ENCODE peak calls at places on chromosomes 3 and 15, in eight cellular contexts. E is NB4, G is body of pancreas, N is GM20000, I is osteocyte, H is psoas muscle, J is A549, U is colonic mucosa. X is an unnamed sample.

GRCh38 chr3:151726016-151726415 is 7.7 kb upstream of the AADACL2 start:
- DNase-seq in E (no peak), G (no peak), N (no peak), I (no peak), H (no peak), J (peak; percentile 12), U (no peak), X (no peak)

GRCh38 chr3:31562525-31562924 is 29.8 kb downstream of the STT3B start:
- DNase-seq in E (peak; percentile 43), G (no peak), N (no peak), I (no peak), H (no peak), J (no peak), U (peak; percentile 24), X (peak; percentile 53)

GRCh38 chr15:88894819-88895767 is at the start of gene HAPLN3:
- DNase-seq in E (peak; percentile 42), G (peak; percentile 30), N (peak; percentile 78), I (no peak), H (peak; percentile 51), J (peak; percentile 60), U (peak; percentile 35), X (peak; percentile 86)

GRCh38 chr3:116337229-116337628 is 108.1 kb downstream of the LSAMP start:
- DNase-seq in E (no peak), G (no peak), N (no peak), I (no peak), H (no peak), J (no peak), U (no peak), X (no peak)

GRCh38 chr3:34668915-34669314 is 870.5 kb downstream of the PDCD6IP start:
- DNase-seq in E (no peak), G (no peak), N (no peak), I (no peak), H (no peak), J (no peak), U (no peak), X (no peak)

GRCh38 chr3:42052132-42052866 is 38.9 kb upstream of the TRAK1 start:
- DNase-seq in E (no peak), G (no peak), N (peak; percentile 24), I (no peak), H (no peak), J (no peak), U (no peak), X (no peak)

GRCh38 chr3:76438971-76439370 is 600.9 kb upstream of the ROBO2 start:
- DNase-seq in E (no peak), G (no peak), N (no peak), I (no peak), H (no peak), J (no peak), U (no peak), X (no peak)

GRCh38 chr3:193080821-193081220 is 160.2 kb upstream of the PLAAT1 start:
- DNase-seq in E (no peak), G (no peak), N (no peak), I (no peak), H (no peak), J (no peak), U (no peak), X (no peak)

GRCh38 chr3:134029734-134030381 is at the start of gene SLCO2A1:
- DNase-seq in E (peak; percentile 51), G (peak; percentile 52), N (no peak), I (no peak), H (peak; percentile 21), J (no peak), U (peak; percentile 40), X (peak; percentile 63)

GRCh38 chr3:141840737-141841544 is 35.5 kb upstream of the ATP1B3 start:
- DNase-seq in E (no peak), G (no peak), N (no peak), I (no peak), H (no peak), J (no peak), U (no peak), X (peak; percentile 30)

GRCh38 chr15:69953816-69954215 is 143.9 kb downstream of the TLE3 start:
- DNase-seq in E (no peak), G (no peak), N (no peak), I (no peak), H (no peak), J (no peak), U (no peak), X (no peak)

GRCh38 chr15:38627684-38628277 is 63.2 kb upstream of the RASGRP1 start:
- DNase-seq in E (no peak), G (no peak), N (no peak), I (no peak), H (no peak), J (no peak), U (no peak), X (no peak)

GRCh38 chr15:54089776-54090175 is 111.5 kb downstream of the UNC13C start:
- DNase-seq in E (no peak), G (no peak), N (no peak), I (no peak), H (no peak), J (no peak), U (no peak), X (no peak)

GRCh38 chr3:59256233-59256632 is 206.4 kb upstream of the CFAP20DC start:
- DNase-seq in E (peak; percentile 49), G (no peak), N (no peak), I (no peak), H (no peak), J (no peak), U (no peak), X (no peak)

GRCh38 chr15:77584201-77584600 is 48.5 kb downstream of the LINGO1 start:
- DNase-seq in E (peak; percentile 47), G (no peak), N (no peak), I (no peak), H (no peak), J (no peak), U (no peak), X (no peak)

GRCh38 chr15:96181873-96182301 is 148.6 kb upstream of the NR2F2 start:
- DNase-seq in E (no peak), G (peak; percentile 20), N (no peak), I (no peak), H (peak; percentile 67), J (no peak), U (peak; percentile 44), X (no peak)

GRCh38 chr3:19216669-19217337 is 68.5 kb downstream of the KCNH8 start:
- DNase-seq in E (no peak), G (peak; percentile 77), N (no peak), I (no peak), H (peak; percentile 23), J (no peak), U (no peak), X (no peak)

GRCh38 chr3:187027531-187027936 is 97.2 kb downstream of the ST6GAL1 start:
- DNase-seq in E (no peak), G (no peak), N (no peak), I (no peak), H (no peak), J (no peak), U (peak; percentile 19), X (peak; percentile 78)

GRCh38 chr15:34056921-34057320 is 17.9 kb upstream of the AVEN start:
- DNase-seq in E (no peak), G (no peak), N (no peak), I (no peak), H (no peak), J (no peak), U (no peak), X (no peak)

GRCh38 chr15:34059946-34060345 is 20.9 kb upstream of the AVEN start:
- DNase-seq in E (no peak), G (no peak), N (no peak), I (no peak), H (no peak), J (no peak), U (no peak), X (no peak)

GRCh38 chr15:34055868-34056595 is 17.0 kb upstream of the AVEN start:
- DNase-seq in E (no peak), G (no peak), N (no peak), I (no peak), H (no peak), J (no peak), U (no peak), X (no peak)

GRCh38 chr15:34064443-34064842 is 25.4 kb upstream of the AVEN start:
- DNase-seq in E (no peak), G (no peak), N (no peak), I (no peak), H (no peak), J (no peak), U (no peak), X (no peak)

GRCh38 chr15:34059476-34059875 is 20.5 kb upstream of the AVEN start:
- DNase-seq in E (no peak), G (no peak), N (no peak), I (no peak), H (no peak), J (no peak), U (no peak), X (no peak)
- TF ChIP-seq CTCF in E (no peak), G (no peak), N (no peak), I (no peak), H (no peak), J (no peak), U (no peak), X (no peak)

GRCh38 chr3:2098398-2099027 is at the start of gene CNTN4:
- DNase-seq in E (no peak), G (peak; percentile 89), N (peak; percentile 47), I (peak; percentile 92), H (peak; percentile 59), J (peak; percentile 23), U (peak; percentile 81), X (peak; percentile 14)
- TF ChIP-seq CTCF in E (no peak), G (peak; percentile 29), N (no peak), I (peak; percentile 41), H (no peak), J (no peak), U (no peak), X (no peak)

GRCh38 chr3:194296832-194297666 is 54.1 kb downstream of the CPN2 start:
- DNase-seq in E (no peak), G (peak; percentile 78), N (no peak), I (no peak), H (peak; percentile 40), J (no peak), U (no peak), X (no peak)
- TF ChIP-seq CTCF in E (no peak), G (no peak), N (no peak), I (no peak), H (no peak), J (no peak), U (no peak), X (no peak)

GRCh38 chr15:75905231-75905630 is 1.6 kb downstream of the FBXO22 start:
- DNase-seq in E (no peak), G (no peak), N (no peak), I (no peak), H (no peak), J (no peak), U (no peak), X (no peak)

GRCh38 chr15:75900577-75900976 is 3.1 kb upstream of the FBXO22 start:
- DNase-seq in E (no peak), G (no peak), N (no peak), I (no peak), H (no peak), J (no peak), U (no peak), X (no peak)

GRCh38 chr15:75903331-75904240 is at the start of gene FBXO22:
- DNase-seq in E (peak; percentile 96), G (peak; percentile 97), N (peak; percentile 86), I (peak; percentile 97), H (peak; percentile 92), J (peak; percentile 96), U (peak; percentile 93), X (peak; percentile 95)

GRCh38 chr15:75902129-75902557 is 1.5 kb upstream of the FBXO22 start:
- DNase-seq in E (no peak), G (peak; percentile 40), N (no peak), I (no peak), H (no peak), J (no peak), U (no peak), X (no peak)

GRCh38 chr15:75904241-75904631 is 558 bp downstream of the FBXO22 start:
- DNase-seq in E (peak; percentile 75), G (peak; percentile 54), N (peak; percentile 25), I (no peak), H (no peak), J (peak; percentile 59), U (peak; percentile 60), X (peak; percentile 51)
- TF ChIP-seq CTCF in E (no peak), G (no peak), N (no peak), I (no peak), H (no peak), J (no peak), U (no peak), X (no peak)